ENCODE peak calls at places on chromosomes 5 and 9, in four cellular contexts. I is GF-D8; P is naive thymus-derived CD4-positive, alpha-beta T cell; R is activated T-cell treated with anti-CD3 and anti-CD28 coated beads, Interleukin-2, amount 50 U/mL, for 4 hours. Z is an unnamed sample.

GRCh38 chr9:28678097-28678496 is 1104.8 kb upstream of the C9orf72 start:
- DNase-seq in I (no peak), P (no peak), R (no peak), Z (no peak)

GRCh38 chr5:37724395-37725125 is 115.3 kb downstream of the GDNF start:
- DNase-seq in I (no peak), P (no peak), R (no peak), Z (no peak)

GRCh38 chr5:33816791-33817190 is 75.0 kb downstream of the ADAMTS12 start:
- DNase-seq in I (no peak), P (no peak), R (no peak), Z (no peak)

GRCh38 chr5:80237243-80237642 is 18.6 kb downstream of the SERINC5 start:
- DNase-seq in I (no peak), P (no peak), R (no peak), Z (no peak)

GRCh38 chr5:1885777-1886633 is 3.3 kb upstream of the IRX4 start:
- DNase-seq in I (no peak), P (no peak), R (no peak), Z (peak; percentile 32)

GRCh38 chr9:98811051-98811650 is 3.7 kb downstream of the GALNT12 start:
- DNase-seq in I (no peak), P (no peak), R (no peak), Z (no peak)

GRCh38 chr9:137522746-137523455 is 27.3 kb downstream of the PNPLA7 start:
- DNase-seq in I (no peak), P (no peak), R (no peak), Z (no peak)

GRCh38 chr9:90642570-90643539 is at the start of gene DIRAS2:
- DNase-seq in I (no peak), P (no peak), R (no peak), Z (peak; percentile 75)

GRCh38 chr5:135651156-135651555 is 72.4 kb upstream of the CXCL14 start:
- DNase-seq in I (no peak), P (no peak), R (no peak), Z (no peak)